ENCODE peak calls at places on chromosome 17, in six cellular contexts. A, J, U, H, E and K are unnamed samples.

GRCh38 chr17:17849147-17849820 is 12.5 kb upstream of the SREBF1 start:
- DNase-seq in A (no peak), J (peak; percentile 69), U (peak; percentile 74), H (no peak), E (peak; percentile 76), K (no peak)

GRCh38 chr17:79298801-79299200 is 224.2 kb downstream of the ENGASE start:
- DNase-seq in A (no peak), J (no peak), U (no peak), H (no peak), E (no peak), K (no peak)

GRCh38 chr17:3004925-3005324 is 58.5 kb downstream of the OR1D5 start:
- DNase-seq in A (no peak), J (peak; percentile 61), U (no peak), H (no peak), E (no peak), K (no peak)

GRCh38 chr17:76132574-76133338 is 8.3 kb downstream of the FOXJ1 start:
- DNase-seq in A (no peak), J (peak; percentile 92), U (no peak), H (no peak), E (peak; percentile 19), K (peak; percentile 79)

GRCh38 chr17:58391302-58391984 is 25.9 kb downstream of the RNF43 start:
- DNase-seq in A (peak; percentile 25), J (peak; percentile 86), U (no peak), H (peak; percentile 72), E (peak; percentile 80), K (peak; percentile 99)

GRCh38 chr17:58046230-58047094 is 36.8 kb upstream of the DYNLL2 start:
- DNase-seq in A (no peak), J (no peak), U (no peak), H (no peak), E (no peak), K (no peak)

GRCh38 chr17:45270828-45271418 is 9.0 kb upstream of the SPATA32 start:
- DNase-seq in A (no peak), J (no peak), U (peak; percentile 47), H (no peak), E (peak; percentile 18), K (no peak)

GRCh38 chr17:82662711-82663261 is 14.5 kb upstream of the WDR45B start:
- DNase-seq in A (no peak), J (no peak), U (no peak), H (no peak), E (no peak), K (no peak)

GRCh38 chr17:37833237-37833859 is 88.5 kb upstream of the HNF1B start:
- DNase-seq in A (no peak), J (no peak), U (no peak), H (no peak), E (no peak), K (no peak)

GRCh38 chr17:1231456-1231855 is 38.8 kb upstream of the BHLHA9 start:
- DNase-seq in A (no peak), J (no peak), U (no peak), H (no peak), E (peak; percentile 28), K (no peak)

GRCh38 chr17:1621273-1621954 is 7.2 kb downstream of the SLC43A2 start:
- DNase-seq in A (no peak), J (no peak), U (no peak), H (no peak), E (no peak), K (no peak)

GRCh38 chr17:6940186-6940649 is 55.6 kb upstream of the ALOX12 start:
- DNase-seq in A (peak; percentile 23), J (no peak), U (no peak), H (no peak), E (no peak), K (no peak)

GRCh38 chr17:16419074-16419928 is 3.9 kb downstream of the TRPV2 start:
- DNase-seq in A (peak; percentile 87), J (no peak), U (peak; percentile 29), H (no peak), E (peak; percentile 80), K (no peak)

GRCh38 chr17:48427598-48427997 is 2.4 kb downstream of the SKAP1 start:
- DNase-seq in A (no peak), J (no peak), U (peak; percentile 54), H (no peak), E (no peak), K (no peak)

GRCh38 chr17:76808326-76808725 is 59.9 kb upstream of the MGAT5B start:
- DNase-seq in A (no peak), J (no peak), U (no peak), H (no peak), E (no peak), K (no peak)

GRCh38 chr17:917391-917811 is 62.2 kb downstream of the NXN start:
- DNase-seq in A (no peak), J (no peak), U (no peak), H (no peak), E (no peak), K (no peak)

GRCh38 chr17:15108992-15109391 is 156.1 kb downstream of the PMP22 start:
- DNase-seq in A (no peak), J (no peak), U (no peak), H (no peak), E (no peak), K (no peak)

GRCh38 chr17:921161-921560 is 58.4 kb downstream of the NXN start:
- DNase-seq in A (peak; percentile 83), J (no peak), U (no peak), H (no peak), E (peak; percentile 47), K (peak; percentile 59)

GRCh38 chr17:51372345-51373004 is 112.1 kb downstream of the UTP18 start:
- DNase-seq in A (peak; percentile 83), J (no peak), U (no peak), H (no peak), E (peak; percentile 79), K (no peak)

GRCh38 chr17:6239237-6239798 is 169.1 kb downstream of the WSCD1 start:
- DNase-seq in A (no peak), J (no peak), U (no peak), H (no peak), E (no peak), K (no peak)

GRCh38 chr17:2003525-2003924 is 21.6 kb downstream of the RTN4RL1 start:
- DNase-seq in A (no peak), J (no peak), U (no peak), H (no peak), E (no peak), K (no peak)

GRCh38 chr17:81509048-81509686 is 3.4 kb downstream of the ACTG1 start:
- DNase-seq in A (no peak), J (no peak), U (no peak), H (no peak), E (peak; percentile 59), K (no peak)

GRCh38 chr17:32772453-32773025 is 104.4 kb downstream of the MYO1D start:
- DNase-seq in A (no peak), J (no peak), U (no peak), H (no peak), E (no peak), K (no peak)

GRCh38 chr17:50173335-50173941 is 7.6 kb downstream of the SGCA start:
- DNase-seq in A (peak; percentile 94), J (no peak), U (no peak), H (no peak), E (peak; percentile 87), K (no peak)

GRCh38 chr17:46264456-46265198 is 30.3 kb upstream of the LRRC37A start:
- DNase-seq in A (peak; percentile 84), J (no peak), U (no peak), H (no peak), E (peak; percentile 92), K (no peak)

GRCh38 chr17:80558046-80558445 is 13.4 kb downstream of the RPTOR start:
- DNase-seq in A (no peak), J (no peak), U (no peak), H (no peak), E (no peak), K (no peak)

GRCh38 chr17:1047177-1047885 is 50.4 kb downstream of the TIMM22 start:
- DNase-seq in A (no peak), J (no peak), U (no peak), H (no peak), E (peak; percentile 12), K (no peak)

GRCh38 chr17:63407741-63408330 is 38.3 kb downstream of the CYB561 start:
- DNase-seq in A (no peak), J (no peak), U (no peak), H (no peak), E (no peak), K (no peak)

GRCh38 chr17:50102164-50102991 is 7.2 kb downstream of the PDK2 start:
- DNase-seq in A (no peak), J (no peak), U (no peak), H (no peak), E (no peak), K (no peak)